ENCODE peak calls at places on chromosomes 2 and 18, in five cellular contexts. A is posterior cingulate gyrus; G is renal cortical epithelial cell; C is CD4-positive, alpha-beta T cell; P is CD8-positive, alpha-beta T cell. N is an unnamed sample.

GRCh38 chr2:219252570-219252899 is 508 bp upstream of the TUBA4B start:
- DNase-seq in P (peak; percentile 68), G (no peak), C (no peak), A (no peak), N (no peak)

GRCh38 chr18:48644029-48644428 is 105.2 kb downstream of the CTIF start:
- DNase-seq in G (no peak), C (no peak), A (no peak), P (no peak), N (no peak)

GRCh38 chr2:1567556-1568344 is 154.5 kb downstream of the TPO start:
- DNase-seq in G (no peak), C (no peak), A (no peak), P (no peak), N (no peak)

GRCh38 chr2:36680012-36680411 is 16.5 kb upstream of the VIT start:
- DNase-seq in C (no peak), P (no peak), A (no peak), G (no peak), N (no peak)

GRCh38 chr2:143397886-143398614 is 268.8 kb downstream of the ARHGAP15 start:
- DNase-seq in C (no peak), A (no peak), P (no peak), G (peak; percentile 44), N (peak; percentile 81)

GRCh38 chr18:63161728-63162195 is 157.8 kb downstream of the BCL2 start:
- DNase-seq in C (peak; percentile 67), P (peak; percentile 81), G (peak; percentile 85), A (no peak), N (peak; percentile 96)

GRCh38 chr2:96895709-96896651 is 26.1 kb upstream of the SEMA4C start:
- DNase-seq in P (peak; percentile 60), A (no peak), G (no peak), C (peak; percentile 38), N (peak; percentile 68)

GRCh38 chr2:158995677-158996049 is 27.2 kb downstream of the TANC1 start:
- DNase-seq in P (no peak), A (no peak), C (no peak), G (no peak), N (no peak)

GRCh38 chr18:21344860-21345259 is 102.8 kb downstream of the GREB1L start:
- DNase-seq in P (no peak), G (no peak), C (no peak), A (no peak), N (no peak)